ENCODE peak calls at places on chromosomes 1 and 21, in five cellular contexts. One of them, this sample, is unnamed.
A peak's percentile ranks its signal among the peaks of the same experiment; 100 is the strongest.

GRCh38 chr1:74812180-74812541 is 79.2 kb downstream of the TYW3 start:
- DNase-seq in HepG2: no peak
- DNase-seq in hepatocyte: no peak
- DNase-seq in MM.1S: peak; percentile 80
- DNase-seq in PC-3: no peak
- DNase-seq in this sample: no peak

GRCh38 chr1:42529724-42530161 is 66.7 kb downstream of the CCDC30 start:
- DNase-seq in HepG2: no peak
- DNase-seq in hepatocyte: no peak
- DNase-seq in MM.1S: peak; percentile 36
- DNase-seq in PC-3: peak; percentile 76
- DNase-seq in this sample: peak; percentile 96

GRCh38 chr1:115329965-115330364 is 8.1 kb downstream of the NGF start:
- DNase-seq in HepG2: no peak
- DNase-seq in hepatocyte: no peak
- DNase-seq in MM.1S: no peak
- DNase-seq in PC-3: peak; percentile 29
- DNase-seq in this sample: no peak

GRCh38 chr1:27605796-27606707 is 2.1 kb upstream of the AHDC1 start:
- DNase-seq in HepG2: peak; percentile 58
- DNase-seq in hepatocyte: peak; percentile 75
- DNase-seq in MM.1S: peak; percentile 48
- DNase-seq in PC-3: peak; percentile 69
- DNase-seq in this sample: peak; percentile 32

GRCh38 chr1:67211589-67212563 is 45.6 kb downstream of the IL23R start:
- DNase-seq in HepG2: peak; percentile 13
- DNase-seq in hepatocyte: peak; percentile 70
- DNase-seq in MM.1S: peak; percentile 48
- DNase-seq in PC-3: peak; percentile 62
- DNase-seq in this sample: no peak

GRCh38 chr1:92994105-92994712 is 32.9 kb upstream of the DIPK1A start:
- DNase-seq in HepG2: peak; percentile 82
- DNase-seq in hepatocyte: peak; percentile 94
- DNase-seq in MM.1S: peak; percentile 85
- DNase-seq in PC-3: peak; percentile 88
- DNase-seq in this sample: peak; percentile 50

GRCh38 chr1:34488058-34488457 is 266.8 kb upstream of the GJB5 start:
- DNase-seq in HepG2: no peak
- DNase-seq in hepatocyte: no peak
- DNase-seq in MM.1S: no peak
- DNase-seq in PC-3: no peak
- DNase-seq in this sample: no peak

GRCh38 chr1:239816090-239816812 is 275.4 kb upstream of the FMN2 start:
- DNase-seq in HepG2: peak; percentile 23
- DNase-seq in hepatocyte: peak; percentile 84
- DNase-seq in MM.1S: no peak
- DNase-seq in PC-3: peak; percentile 95
- DNase-seq in this sample: peak; percentile 44

GRCh38 chr1:225766967-225767413 is 10.6 kb upstream of the SRP9 start:
- DNase-seq in HepG2: peak; percentile 56
- DNase-seq in hepatocyte: peak; percentile 63
- DNase-seq in MM.1S: no peak
- DNase-seq in PC-3: peak; percentile 53
- DNase-seq in this sample: peak; percentile 82

GRCh38 chr1:92909321-92909720 is 51.9 kb downstream of the DIPK1A start:
- DNase-seq in HepG2: no peak
- DNase-seq in hepatocyte: no peak
- DNase-seq in MM.1S: no peak
- DNase-seq in PC-3: peak; percentile 97
- DNase-seq in this sample: peak; percentile 97

GRCh38 chr1:162696286-162696862 is 64.1 kb downstream of the DDR2 start:
- DNase-seq in HepG2: peak; percentile 72
- DNase-seq in hepatocyte: peak; percentile 86
- DNase-seq in MM.1S: no peak
- DNase-seq in PC-3: peak; percentile 93
- DNase-seq in this sample: peak; percentile 86

GRCh38 chr1:21836729-21837128 is 24.7 kb downstream of the LDLRAD2 start:
- DNase-seq in HepG2: no peak
- DNase-seq in hepatocyte: no peak
- DNase-seq in MM.1S: no peak
- DNase-seq in PC-3: no peak
- DNase-seq in this sample: no peak

GRCh38 chr1:12595839-12596821 is 21.9 kb downstream of the DHRS3 start:
- DNase-seq in HepG2: no peak
- DNase-seq in hepatocyte: peak; percentile 95
- DNase-seq in MM.1S: no peak
- DNase-seq in PC-3: peak; percentile 92
- DNase-seq in this sample: peak; percentile 84
- H3K27ac ChIP-seq in HepG2: no peak overlapping the region
- H3K27ac ChIP-seq in hepatocyte: peak overlapping the region; percentile 97
- H3K27ac ChIP-seq in MM.1S: no peak overlapping the region
- H3K27ac ChIP-seq in PC-3: peak overlapping the region; percentile 98
- H3K27ac ChIP-seq in this sample: peak overlapping the region; percentile 68

GRCh38 chr21:25422610-25423608 is 184.4 kb downstream of the MRPL39 start:
- DNase-seq in HepG2: no peak
- DNase-seq in hepatocyte: no peak
- DNase-seq in MM.1S: no peak
- DNase-seq in PC-3: no peak
- DNase-seq in this sample: no peak

GRCh38 chr21:25426580-25426979 is 180.7 kb downstream of the MRPL39 start:
- DNase-seq in HepG2: no peak
- DNase-seq in hepatocyte: no peak
- DNase-seq in MM.1S: no peak
- DNase-seq in PC-3: no peak
- DNase-seq in this sample: no peak

GRCh38 chr21:25424045-25424444 is 183.2 kb downstream of the MRPL39 start:
- DNase-seq in HepG2: no peak
- DNase-seq in hepatocyte: no peak
- DNase-seq in MM.1S: no peak
- DNase-seq in PC-3: no peak
- DNase-seq in this sample: no peak

GRCh38 chr21:25424674-25425073 is 182.6 kb downstream of the MRPL39 start:
- DNase-seq in HepG2: no peak
- DNase-seq in hepatocyte: no peak
- DNase-seq in MM.1S: no peak
- DNase-seq in PC-3: no peak
- DNase-seq in this sample: no peak

GRCh38 chr21:25425156-25425555 is 182.1 kb downstream of the MRPL39 start:
- DNase-seq in HepG2: no peak
- DNase-seq in hepatocyte: no peak
- DNase-seq in MM.1S: no peak
- DNase-seq in PC-3: no peak
- DNase-seq in this sample: no peak
- H2AFZ ChIP-seq in HepG2: no peak overlapping the region
- H2AFZ ChIP-seq in hepatocyte: no peak overlapping the region
- H2AFZ ChIP-seq in MM.1S: no peak overlapping the region
- H2AFZ ChIP-seq in PC-3: no peak overlapping the region
- H2AFZ ChIP-seq in this sample: no peak overlapping the region

GRCh38 chr1:19792237-19793002 is 7.3 kb downstream of the TMCO4 start:
- DNase-seq in HepG2: peak; percentile 19
- DNase-seq in hepatocyte: no peak
- DNase-seq in MM.1S: no peak
- DNase-seq in PC-3: no peak
- DNase-seq in this sample: no peak

GRCh38 chr1:19785660-19786059 is 14.1 kb downstream of the TMCO4 start:
- DNase-seq in HepG2: no peak
- DNase-seq in hepatocyte: no peak
- DNase-seq in MM.1S: no peak
- DNase-seq in PC-3: no peak
- DNase-seq in this sample: no peak

DNA sequence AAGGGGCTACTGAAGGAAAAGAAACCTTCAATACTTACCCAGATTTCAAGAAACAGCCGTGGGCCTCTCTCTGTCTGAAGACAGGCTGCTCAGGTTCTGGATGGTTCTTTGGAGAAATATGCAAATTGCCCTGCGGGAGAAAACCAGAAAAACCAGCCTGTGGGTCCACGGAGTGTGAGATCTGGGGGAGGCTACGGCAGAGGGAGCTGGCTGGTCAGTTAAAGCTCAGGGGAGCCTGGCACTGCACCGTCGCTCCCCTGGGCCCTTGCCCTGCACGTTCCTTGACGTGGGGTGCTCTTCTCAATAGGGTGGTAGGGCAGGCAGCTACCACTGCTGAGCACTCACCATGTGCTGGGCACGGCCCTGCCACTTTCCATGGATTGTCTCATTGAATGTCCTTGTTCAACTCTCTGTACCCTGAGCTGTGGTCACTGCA is 12.7 kb downstream of the TMCO4 start:
- DNase-seq in HepG2: no peak
- DNase-seq in hepatocyte: peak; percentile 58
- DNase-seq in MM.1S: no peak
- DNase-seq in PC-3: peak; percentile 59
- DNase-seq in this sample: no peak
- H3K27ac ChIP-seq in HepG2: no peak overlapping the region
- H3K27ac ChIP-seq in hepatocyte: no peak overlapping the region
- H3K27ac ChIP-seq in MM.1S: no peak overlapping the region
- H3K27ac ChIP-seq in PC-3: no peak overlapping the region
- H3K27ac ChIP-seq in this sample: no peak overlapping the region

DNA sequence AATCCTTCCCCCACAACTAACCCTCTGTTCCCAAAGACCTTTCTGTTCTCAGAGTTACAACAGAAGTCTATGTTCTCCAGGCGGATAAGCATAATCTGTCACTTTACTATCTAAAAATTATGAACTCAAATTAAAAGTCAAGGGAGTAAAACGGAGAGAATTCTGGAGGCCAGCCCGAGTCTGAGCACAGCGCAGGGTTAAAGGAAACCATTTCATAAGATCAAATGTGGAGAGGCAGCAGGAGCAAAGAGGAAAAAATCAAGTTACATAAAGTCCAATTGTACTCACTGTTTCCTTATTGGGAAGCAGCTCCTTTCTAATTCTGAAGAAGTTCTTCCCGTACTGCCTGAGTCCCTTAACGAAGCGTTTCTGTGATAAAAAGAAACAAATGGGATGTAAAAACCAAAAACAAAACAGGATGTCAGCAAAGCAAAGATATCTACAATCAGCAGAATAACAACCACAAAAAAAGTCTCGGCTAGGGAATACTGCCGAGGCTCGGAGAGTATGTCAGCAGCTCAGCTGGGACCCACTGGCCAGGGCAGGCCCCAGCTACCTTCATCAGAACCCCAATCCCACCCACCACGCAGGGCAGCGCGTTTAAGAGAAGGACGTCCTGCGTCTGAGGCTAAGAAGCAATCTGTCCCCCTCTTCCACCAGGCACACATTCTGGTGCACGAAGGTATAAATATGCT is 104.7 kb downstream of the SLC45A1 start:
- DNase-seq in HepG2: no peak
- DNase-seq in hepatocyte: peak; percentile 40
- DNase-seq in MM.1S: no peak
- DNase-seq in PC-3: peak; percentile 20
- DNase-seq in this sample: peak; percentile 25
- H2AFZ ChIP-seq in HepG2: no peak overlapping the region
- H2AFZ ChIP-seq in hepatocyte: no peak overlapping the region
- H2AFZ ChIP-seq in MM.1S: no peak overlapping the region
- H2AFZ ChIP-seq in PC-3: no peak overlapping the region
- H2AFZ ChIP-seq in this sample: peak overlapping the region; percentile 65

GRCh38 chr1:167298328-167298727 is 77.6 kb downstream of the POU2F1 start:
- DNase-seq in HepG2: no peak
- DNase-seq in hepatocyte: no peak
- DNase-seq in MM.1S: no peak
- DNase-seq in PC-3: no peak
- DNase-seq in this sample: no peak
- H3K27ac ChIP-seq in HepG2: peak overlapping the region; percentile 97
- H3K27ac ChIP-seq in hepatocyte: peak overlapping the region; percentile 71
- H3K27ac ChIP-seq in MM.1S: no peak overlapping the region
- H3K27ac ChIP-seq in PC-3: no peak overlapping the region
- H3K27ac ChIP-seq in this sample: no peak overlapping the region

GRCh38 chr1:1777510-1777909 is 760 bp downstream of the NADK start:
- DNase-seq in HepG2: no peak
- DNase-seq in hepatocyte: peak; percentile 51
- DNase-seq in MM.1S: peak; percentile 21
- DNase-seq in PC-3: peak; percentile 55
- DNase-seq in this sample: no peak
- H2AFZ ChIP-seq in HepG2: no peak overlapping the region
- H2AFZ ChIP-seq in hepatocyte: peak overlapping the region; percentile 91
- H2AFZ ChIP-seq in MM.1S: peak overlapping the region; percentile 39
- H2AFZ ChIP-seq in PC-3: peak overlapping the region; percentile 52
- H2AFZ ChIP-seq in this sample: peak overlapping the region; percentile 92

GRCh38 chr1:230278871-230279582 is 147.1 kb downstream of the PGBD5 start:
- DNase-seq in HepG2: no peak
- DNase-seq in hepatocyte: no peak
- DNase-seq in MM.1S: no peak
- DNase-seq in PC-3: no peak
- DNase-seq in this sample: no peak
- H3K27ac ChIP-seq in HepG2: no peak overlapping the region
- H3K27ac ChIP-seq in hepatocyte: no peak overlapping the region
- H3K27ac ChIP-seq in MM.1S: no peak overlapping the region
- H3K27ac ChIP-seq in PC-3: no peak overlapping the region
- H3K27ac ChIP-seq in this sample: no peak overlapping the region

DNA sequence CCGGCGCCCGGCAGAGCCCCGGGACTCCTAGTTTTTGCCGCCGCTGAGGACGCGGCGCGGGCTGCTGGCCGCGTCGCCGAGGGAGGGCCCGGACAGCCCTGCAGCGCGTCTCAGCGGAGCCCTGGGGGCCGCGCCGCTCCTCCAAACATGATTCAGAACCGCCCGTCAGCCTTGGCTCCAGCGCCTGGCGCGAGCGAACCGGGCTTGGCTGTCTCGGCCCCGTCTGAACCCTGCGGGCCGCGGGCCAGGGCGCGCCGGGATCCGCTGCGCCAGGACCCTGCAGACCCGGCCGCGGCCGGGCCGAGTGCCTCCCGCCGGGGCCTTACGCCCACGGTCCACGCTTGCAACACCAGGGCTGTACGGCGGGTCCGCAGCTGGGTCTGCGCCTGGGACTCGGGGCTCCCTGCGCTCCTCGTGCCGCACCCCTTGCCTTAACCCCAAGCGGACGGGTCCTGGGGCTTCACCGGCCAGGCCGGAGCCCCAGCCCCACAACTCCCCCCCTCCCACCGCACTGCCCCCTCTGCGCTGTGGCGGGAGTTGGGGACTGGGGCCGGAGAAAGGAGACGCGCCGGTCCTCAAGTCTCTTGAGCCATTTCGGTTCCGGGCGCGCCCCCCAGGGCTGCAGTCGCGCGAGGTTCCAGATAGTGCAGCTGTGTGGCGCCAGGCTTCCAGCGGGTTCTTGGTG is 48.4 kb upstream of the CD34 start:
- DNase-seq in HepG2: no peak
- DNase-seq in hepatocyte: peak; percentile 62
- DNase-seq in MM.1S: no peak
- DNase-seq in PC-3: no peak
- DNase-seq in this sample: peak; percentile 17
- H2AFZ ChIP-seq in HepG2: no peak overlapping the region
- H2AFZ ChIP-seq in hepatocyte: peak overlapping the region; percentile 82
- H2AFZ ChIP-seq in MM.1S: no peak overlapping the region
- H2AFZ ChIP-seq in PC-3: no peak overlapping the region
- H2AFZ ChIP-seq in this sample: peak overlapping the region; percentile 79